ENCODE peak calls at places on chromosomes 6 and 20, in eight cellular contexts. Z, K, D, S, H, X, V and P are unnamed samples.

GRCh38 chr6:18748314-18748713 is 361.2 kb downstream of the RNF144B start:
- DNase-seq in Z (no peak), K (no peak), D (no peak), S (no peak), H (no peak), X (no peak), V (no peak), P (no peak)

GRCh38 chr20:33009214-33010132 is 2.0 kb downstream of the BPIFB2 start:
- DNase-seq in Z (no peak), K (no peak), D (no peak), S (no peak), H (no peak), X (no peak), V (no peak), P (no peak)

GRCh38 chr6:169868458-169868857 is 117.0 kb downstream of the ERMARD start:
- DNase-seq in Z (no peak), K (no peak), D (no peak), S (no peak), H (no peak), X (no peak), V (no peak), P (no peak)

GRCh38 chr6:127641905-127642304 is 64.9 kb downstream of the C6orf58 start:
- DNase-seq in Z (peak; percentile 3), K (peak; percentile 31), D (peak; percentile 8), S (peak; percentile 7), H (no peak), X (no peak), V (peak; percentile 50), P (no peak)

GRCh38 chr20:17995967-17996819 is 27.4 kb downstream of the MGME1 start:
- DNase-seq in Z (no peak), K (no peak), D (peak; percentile 60), S (peak; percentile 40), H (no peak), X (no peak), V (peak; percentile 81), P (peak; percentile 52)

GRCh38 chr6:53483423-53484353 is 61.2 kb downstream of the GCLC start:
- DNase-seq in Z (no peak), K (no peak), D (no peak), S (no peak), H (no peak), X (no peak), V (peak; percentile 63), P (no peak)

GRCh38 chr6:11830105-11830504 is 51.5 kb upstream of the ADTRP start:
- DNase-seq in Z (no peak), K (no peak), D (no peak), S (no peak), H (no peak), X (no peak), V (no peak), P (no peak)

GRCh38 chr6:22236626-22237414 is 60.0 kb downstream of the PRL start:
- DNase-seq in Z (peak; percentile 76), K (no peak), D (peak; percentile 1), S (peak; percentile 96), H (no peak), X (no peak), V (peak; percentile 53), P (peak; percentile 99)

GRCh38 chr6:27260339-27260738 is 12.8 kb downstream of the PRSS16 start:
- DNase-seq in Z (no peak), K (peak; percentile 57), D (no peak), S (no peak), H (no peak), X (no peak), V (no peak), P (peak; percentile 18)

GRCh38 chr6:153862139-153862538 is 176.9 kb upstream of the OPRM1 start:
- DNase-seq in Z (no peak), K (no peak), D (no peak), S (no peak), H (no peak), X (no peak), V (no peak), P (no peak)

GRCh38 chr6:87127737-87128136 is 27.6 kb upstream of the ZNF292 start:
- DNase-seq in Z (no peak), K (no peak), D (no peak), S (no peak), H (no peak), X (no peak), V (no peak), P (no peak)

GRCh38 chr20:846894-847278 is 13.4 kb downstream of the FAM110A start:
- DNase-seq in Z (no peak), K (no peak), D (no peak), S (no peak), H (no peak), X (peak; percentile 42), V (no peak), P (no peak)

GRCh38 chr20:40532103-40532502 is 156.9 kb downstream of the MAFB start:
- DNase-seq in Z (no peak), K (peak; percentile 63), D (no peak), S (no peak), H (no peak), X (no peak), V (peak; percentile 26), P (peak; percentile 24)

GRCh38 chr20:58892126-58892931 is 39.8 kb downstream of the GNAS start:
- DNase-seq in Z (no peak), K (peak; percentile 73), D (peak; percentile 43), S (no peak), H (peak; percentile 82), X (peak; percentile 64), V (peak; percentile 65), P (no peak)

GRCh38 chr6:163813979-163814493 is 399.5 kb downstream of the QKI start:
- DNase-seq in Z (no peak), K (no peak), D (no peak), S (no peak), H (no peak), X (no peak), V (no peak), P (no peak)

GRCh38 chr20:7980332-7981046 is 39.1 kb downstream of the TMX4 start:
- DNase-seq in Z (peak; percentile 24), K (peak; percentile 17), D (peak; percentile 38), S (peak; percentile 7), H (no peak), X (no peak), V (peak; percentile 72), P (no peak)

GRCh38 chr6:10861086-10861485 is 20.8 kb downstream of the GCM2 start:
- DNase-seq in Z (no peak), K (no peak), D (no peak), S (no peak), H (no peak), X (no peak), V (no peak), P (no peak)

GRCh38 chr6:155265843-155266535 is 2.2 kb downstream of the CLDN20 start:
- DNase-seq in Z (no peak), K (no peak), D (peak; percentile 6), S (no peak), H (no peak), X (no peak), V (no peak), P (no peak)
- TF ChIP-seq CTCF in Z (peak; percentile 30), K (no peak), D (peak; percentile 55), S (peak; percentile 33), H (no peak), X (no peak), V (peak; percentile 16), P (peak; percentile 38)

GRCh38 chr6:162728706-162729105 is 932 bp downstream of the PACRG start:
- DNase-seq in Z (no peak), K (no peak), D (no peak), S (no peak), H (no peak), X (no peak), V (no peak), P (no peak)

GRCh38 chr6:162730502-162730901 is 2.7 kb downstream of the PACRG start:
- DNase-seq in Z (no peak), K (no peak), D (no peak), S (no peak), H (no peak), X (no peak), V (no peak), P (no peak)

GRCh38 chr6:162726997-162727346 is 594 bp downstream of the PRKN start:
- DNase-seq in Z (no peak), K (no peak), D (no peak), S (no peak), H (no peak), X (no peak), V (peak; percentile 8), P (peak; percentile 2)

GRCh38 chr6:162727347-162728176 is at the start of the genes PACRG and PRKN:
- DNase-seq in Z (peak; percentile 77), K (peak; percentile 100), D (peak; percentile 94), S (peak; percentile 68), H (peak; percentile 100), X (peak; percentile 98), V (peak; percentile 99), P (peak; percentile 83)

GRCh38 chr6:162728177-162728571 is 400 bp downstream of the PACRG start:
- DNase-seq in Z (no peak), K (no peak), D (no peak), S (no peak), H (no peak), X (no peak), V (peak; percentile 3), P (no peak)
- TF ChIP-seq CTCF in Z (no peak), K (no peak), D (no peak), S (no peak), H (no peak), X (no peak), V (no peak), P (no peak)

GRCh38 chr20:38471245-38471644 is 1.4 kb upstream of the RALGAPB start:
- DNase-seq in Z (no peak), K (no peak), D (no peak), S (no peak), H (no peak), X (no peak), V (no peak), P (no peak)

GRCh38 chr20:38472513-38473352 is at the start of gene RALGAPB:
- DNase-seq in Z (peak; percentile 94), K (peak; percentile 99), D (peak; percentile 95), S (peak; percentile 84), H (peak; percentile 100), X (peak; percentile 95), V (peak; percentile 98), P (peak; percentile 94)

GRCh38 chr20:38471987-38472512 is 593 bp upstream of the RALGAPB start:
- DNase-seq in Z (no peak), K (no peak), D (no peak), S (no peak), H (no peak), X (no peak), V (no peak), P (no peak)

GRCh38 chr20:38477747-38478146 is 5.1 kb downstream of the RALGAPB start:
- DNase-seq in Z (no peak), K (no peak), D (no peak), S (no peak), H (no peak), X (no peak), V (no peak), P (no peak)

DNA sequence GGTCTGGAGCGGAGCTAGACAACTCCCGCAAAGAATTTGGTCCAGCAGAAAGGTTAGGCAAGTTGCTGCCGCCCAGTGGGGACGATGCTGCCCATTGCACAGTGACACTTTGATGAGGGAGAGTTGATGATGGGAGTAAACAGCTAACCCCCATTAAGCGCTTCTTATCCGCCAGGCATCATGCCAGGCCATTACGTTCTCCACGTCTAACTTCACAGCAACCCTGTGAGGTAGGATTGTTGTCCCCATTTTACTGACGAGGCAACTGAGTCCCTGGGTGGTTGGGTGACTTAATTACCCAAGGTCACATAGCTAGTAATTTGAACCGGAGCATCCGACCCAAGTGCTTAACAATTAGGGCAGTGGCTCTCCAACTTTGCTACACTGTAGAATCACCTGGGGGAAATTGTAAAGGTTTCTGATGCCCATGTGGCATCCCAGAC is 731 bp downstream of the RALGAPB start:
- DNase-seq in Z (no peak), K (no peak), D (peak; percentile 10), S (no peak), H (no peak), X (no peak), V (peak; percentile 35), P (peak; percentile 19)
- TF ChIP-seq CTCF in Z (no peak), K (no peak), D (peak; percentile 30), S (peak; percentile 15), H (no peak), X (no peak), V (no peak), P (peak; percentile 28)

GRCh38 chr6:42339991-42340401 is 111.7 kb downstream of the TRERF1 start:
- DNase-seq in Z (no peak), K (no peak), D (no peak), S (no peak), H (no peak), X (no peak), V (no peak), P (no peak)
- TF ChIP-seq CTCF in Z (no peak), K (no peak), D (no peak), S (no peak), H (no peak), X (no peak), V (no peak), P (no peak)